ENCODE peak calls at places on chromosomes 16 and 17, in four cellular contexts. One of them, this sample, is unnamed.

GRCh38 chr16:56939801-56940200 is 7.9 kb downstream of the HERPUD1 start:
- DNase-seq in KG1: no peak
- DNase-seq in activated CD4-positive, alpha-beta memory T cell treated with anti-CD3 and anti-CD28 coated beads, Interleukin-2, amount 10 ng/mL, durations not matched to agents 7 days and 5 days: no peak
- DNase-seq in tibial nerve: no peak
- DNase-seq in this sample: no peak

GRCh38 chr16:67166883-67167168 is 2.3 kb downstream of the HSF4 start:
- DNase-seq in tibial nerve: no peak
- DNase-seq in KG1: no peak
- DNase-seq in activated CD4-positive, alpha-beta memory T cell treated with anti-CD3 and anti-CD28 coated beads, Interleukin-2, amount 10 ng/mL, durations not matched to agents 7 days and 5 days: no peak
- DNase-seq in this sample: no peak

GRCh38 chr17:74361613-74362391 is at the start of gene BTBD17:
- DNase-seq in activated CD4-positive, alpha-beta memory T cell treated with anti-CD3 and anti-CD28 coated beads, Interleukin-2, amount 10 ng/mL, durations not matched to agents 7 days and 5 days: peak
- DNase-seq in KG1: no peak
- DNase-seq in tibial nerve: peak
- DNase-seq in this sample: peak

GRCh38 chr16:28163699-28164584 is 47.8 kb downstream of the XPO6 start:
- DNase-seq in KG1: no peak
- DNase-seq in activated CD4-positive, alpha-beta memory T cell treated with anti-CD3 and anti-CD28 coated beads, Interleukin-2, amount 10 ng/mL, durations not matched to agents 7 days and 5 days: no peak
- DNase-seq in tibial nerve: no peak
- DNase-seq in this sample: no peak

GRCh38 chr17:56754523-56755208 is 79.1 kb downstream of the C17orf67 start:
- DNase-seq in activated CD4-positive, alpha-beta memory T cell treated with anti-CD3 and anti-CD28 coated beads, Interleukin-2, amount 10 ng/mL, durations not matched to agents 7 days and 5 days: no peak
- DNase-seq in KG1: no peak
- DNase-seq in tibial nerve: no peak
- DNase-seq in this sample: no peak

GRCh38 chr16:79519448-79519847 is 81.1 kb downstream of the MAF start:
- DNase-seq in activated CD4-positive, alpha-beta memory T cell treated with anti-CD3 and anti-CD28 coated beads, Interleukin-2, amount 10 ng/mL, durations not matched to agents 7 days and 5 days: no peak
- DNase-seq in tibial nerve: no peak
- DNase-seq in KG1: peak
- DNase-seq in this sample: no peak

GRCh38 chr16:86120201-86120981 is 221.4 kb downstream of the IRF8 start:
- DNase-seq in KG1: no peak
- DNase-seq in tibial nerve: no peak
- DNase-seq in activated CD4-positive, alpha-beta memory T cell treated with anti-CD3 and anti-CD28 coated beads, Interleukin-2, amount 10 ng/mL, durations not matched to agents 7 days and 5 days: no peak
- DNase-seq in this sample: no peak

GRCh38 chr17:1577186-1577585 is 14.6 kb upstream of the PITPNA start:
- DNase-seq in activated CD4-positive, alpha-beta memory T cell treated with anti-CD3 and anti-CD28 coated beads, Interleukin-2, amount 10 ng/mL, durations not matched to agents 7 days and 5 days: no peak
- DNase-seq in tibial nerve: peak
- DNase-seq in KG1: no peak
- DNase-seq in this sample: no peak

GRCh38 chr17:49414271-49414621 is 436 bp downstream of the PHB1 start:
- DNase-seq in tibial nerve: no peak
- DNase-seq in activated CD4-positive, alpha-beta memory T cell treated with anti-CD3 and anti-CD28 coated beads, Interleukin-2, amount 10 ng/mL, durations not matched to agents 7 days and 5 days: no peak
- DNase-seq in KG1: no peak
- DNase-seq in this sample: no peak

GRCh38 chr16:88886915-88887521 is 20.6 kb upstream of the PABPN1L start:
- DNase-seq in KG1: no peak
- DNase-seq in tibial nerve: peak
- DNase-seq in activated CD4-positive, alpha-beta memory T cell treated with anti-CD3 and anti-CD28 coated beads, Interleukin-2, amount 10 ng/mL, durations not matched to agents 7 days and 5 days: no peak
- DNase-seq in this sample: no peak

GRCh38 chr17:9509236-9509813 is 66.3 kb downstream of the STX8 start:
- DNase-seq in KG1: no peak
- DNase-seq in activated CD4-positive, alpha-beta memory T cell treated with anti-CD3 and anti-CD28 coated beads, Interleukin-2, amount 10 ng/mL, durations not matched to agents 7 days and 5 days: no peak
- DNase-seq in tibial nerve: no peak
- DNase-seq in this sample: no peak

GRCh38 chr17:69012895-69013805 is 47.6 kb downstream of the ABCA9 start:
- DNase-seq in tibial nerve: no peak
- DNase-seq in activated CD4-positive, alpha-beta memory T cell treated with anti-CD3 and anti-CD28 coated beads, Interleukin-2, amount 10 ng/mL, durations not matched to agents 7 days and 5 days: no peak
- DNase-seq in KG1: no peak
- DNase-seq in this sample: no peak

GRCh38 chr16:29009050-29009837 is 24.4 kb downstream of the LAT start:
- DNase-seq in tibial nerve: no peak
- DNase-seq in activated CD4-positive, alpha-beta memory T cell treated with anti-CD3 and anti-CD28 coated beads, Interleukin-2, amount 10 ng/mL, durations not matched to agents 7 days and 5 days: peak
- DNase-seq in KG1: peak
- DNase-seq in this sample: peak

GRCh38 chr17:69480197-69480596 is 65.7 kb downstream of the MAP2K6 start:
- DNase-seq in KG1: no peak
- DNase-seq in tibial nerve: peak
- DNase-seq in activated CD4-positive, alpha-beta memory T cell treated with anti-CD3 and anti-CD28 coated beads, Interleukin-2, amount 10 ng/mL, durations not matched to agents 7 days and 5 days: no peak
- DNase-seq in this sample: no peak

GRCh38 chr17:65109990-65110680 is 27.0 kb upstream of the RGS9 start:
- DNase-seq in KG1: no peak
- DNase-seq in tibial nerve: no peak
- DNase-seq in activated CD4-positive, alpha-beta memory T cell treated with anti-CD3 and anti-CD28 coated beads, Interleukin-2, amount 10 ng/mL, durations not matched to agents 7 days and 5 days: no peak
- DNase-seq in this sample: no peak

GRCh38 chr16:84537431-84538151 is 33.1 kb upstream of the MEAK7 start:
- DNase-seq in KG1: no peak
- DNase-seq in activated CD4-positive, alpha-beta memory T cell treated with anti-CD3 and anti-CD28 coated beads, Interleukin-2, amount 10 ng/mL, durations not matched to agents 7 days and 5 days: no peak
- DNase-seq in tibial nerve: no peak
- DNase-seq in this sample: no peak

GRCh38 chr16:11236855-11237254 is 19.1 kb downstream of the SOCS1 start:
- DNase-seq in activated CD4-positive, alpha-beta memory T cell treated with anti-CD3 and anti-CD28 coated beads, Interleukin-2, amount 10 ng/mL, durations not matched to agents 7 days and 5 days: no peak
- DNase-seq in tibial nerve: no peak
- DNase-seq in KG1: no peak
- DNase-seq in this sample: no peak

GRCh38 chr16:19168173-19169080 is at the start of gene SYT17:
- DNase-seq in tibial nerve: no peak
- DNase-seq in activated CD4-positive, alpha-beta memory T cell treated with anti-CD3 and anti-CD28 coated beads, Interleukin-2, amount 10 ng/mL, durations not matched to agents 7 days and 5 days: no peak
- DNase-seq in KG1: no peak
- DNase-seq in this sample: no peak

GRCh38 chr17:81365148-81365600 is 30.1 kb upstream of the BAHCC1 start:
- DNase-seq in KG1: no peak
- DNase-seq in tibial nerve: no peak
- DNase-seq in activated CD4-positive, alpha-beta memory T cell treated with anti-CD3 and anti-CD28 coated beads, Interleukin-2, amount 10 ng/mL, durations not matched to agents 7 days and 5 days: peak
- DNase-seq in this sample: peak

GRCh38 chr17:66925811-66926500 is 38.6 kb upstream of the CACNG4 start:
- DNase-seq in tibial nerve: no peak
- DNase-seq in KG1: no peak
- DNase-seq in activated CD4-positive, alpha-beta memory T cell treated with anti-CD3 and anti-CD28 coated beads, Interleukin-2, amount 10 ng/mL, durations not matched to agents 7 days and 5 days: no peak
- DNase-seq in this sample: no peak

GRCh38 chr17:78272181-78272913 is 40.9 kb downstream of the TMEM235 start:
- DNase-seq in activated CD4-positive, alpha-beta memory T cell treated with anti-CD3 and anti-CD28 coated beads, Interleukin-2, amount 10 ng/mL, durations not matched to agents 7 days and 5 days: peak
- DNase-seq in KG1: no peak
- DNase-seq in tibial nerve: no peak
- DNase-seq in this sample: no peak

GRCh38 chr16:19329932-19330331 is 44.4 kb downstream of the CLEC19A start:
- DNase-seq in KG1: no peak
- DNase-seq in activated CD4-positive, alpha-beta memory T cell treated with anti-CD3 and anti-CD28 coated beads, Interleukin-2, amount 10 ng/mL, durations not matched to agents 7 days and 5 days: no peak
- DNase-seq in tibial nerve: no peak
- DNase-seq in this sample: no peak

GRCh38 chr16:11742041-11742535 is 569 bp downstream of the TXNDC11 start:
- DNase-seq in activated CD4-positive, alpha-beta memory T cell treated with anti-CD3 and anti-CD28 coated beads, Interleukin-2, amount 10 ng/mL, durations not matched to agents 7 days and 5 days: peak
- DNase-seq in tibial nerve: peak
- DNase-seq in KG1: peak
- DNase-seq in this sample: peak

GRCh38 chr16:15051387-15051951 is 4.4 kb downstream of the NTAN1 start:
- DNase-seq in activated CD4-positive, alpha-beta memory T cell treated with anti-CD3 and anti-CD28 coated beads, Interleukin-2, amount 10 ng/mL, durations not matched to agents 7 days and 5 days: no peak
- DNase-seq in tibial nerve: no peak
- DNase-seq in KG1: no peak
- DNase-seq in this sample: no peak

GRCh38 chr17:79631640-79632431 is 21.0 kb upstream of the RBFOX3 start:
- DNase-seq in activated CD4-positive, alpha-beta memory T cell treated with anti-CD3 and anti-CD28 coated beads, Interleukin-2, amount 10 ng/mL, durations not matched to agents 7 days and 5 days: peak
- DNase-seq in KG1: no peak
- DNase-seq in tibial nerve: no peak
- DNase-seq in this sample: peak

GRCh38 chr16:68455631-68456030 is 7.3 kb upstream of the SMPD3 start:
- DNase-seq in tibial nerve: no peak
- DNase-seq in activated CD4-positive, alpha-beta memory T cell treated with anti-CD3 and anti-CD28 coated beads, Interleukin-2, amount 10 ng/mL, durations not matched to agents 7 days and 5 days: no peak
- DNase-seq in KG1: no peak
- DNase-seq in this sample: no peak

GRCh38 chr17:65453204-65453931 is 108.1 kb downstream of the AXIN2 start:
- DNase-seq in KG1: no peak
- DNase-seq in tibial nerve: no peak
- DNase-seq in activated CD4-positive, alpha-beta memory T cell treated with anti-CD3 and anti-CD28 coated beads, Interleukin-2, amount 10 ng/mL, durations not matched to agents 7 days and 5 days: no peak
- DNase-seq in this sample: no peak

GRCh38 chr17:81044764-81045589 is 10.0 kb downstream of the BAIAP2 start:
- DNase-seq in tibial nerve: peak
- DNase-seq in KG1: no peak
- DNase-seq in activated CD4-positive, alpha-beta memory T cell treated with anti-CD3 and anti-CD28 coated beads, Interleukin-2, amount 10 ng/mL, durations not matched to agents 7 days and 5 days: no peak
- DNase-seq in this sample: no peak

GRCh38 chr17:15106540-15106939 is 158.6 kb downstream of the PMP22 start:
- DNase-seq in KG1: no peak
- DNase-seq in activated CD4-positive, alpha-beta memory T cell treated with anti-CD3 and anti-CD28 coated beads, Interleukin-2, amount 10 ng/mL, durations not matched to agents 7 days and 5 days: no peak
- DNase-seq in tibial nerve: no peak
- DNase-seq in this sample: no peak

GRCh38 chr16:70161350-70161749 is 12.2 kb upstream of the CLEC18C start:
- DNase-seq in activated CD4-positive, alpha-beta memory T cell treated with anti-CD3 and anti-CD28 coated beads, Interleukin-2, amount 10 ng/mL, durations not matched to agents 7 days and 5 days: no peak
- DNase-seq in KG1: no peak
- DNase-seq in tibial nerve: no peak
- DNase-seq in this sample: no peak

GRCh38 chr16:89191033-89191900 is 9.1 kb downstream of the SLC22A31 start:
- DNase-seq in tibial nerve: no peak
- DNase-seq in KG1: no peak
- DNase-seq in activated CD4-positive, alpha-beta memory T cell treated with anti-CD3 and anti-CD28 coated beads, Interleukin-2, amount 10 ng/mL, durations not matched to agents 7 days and 5 days: no peak
- DNase-seq in this sample: no peak

GRCh38 chr16:85046957-85047866 is 19.6 kb downstream of the KIAA0513 start:
- DNase-seq in tibial nerve: no peak
- DNase-seq in KG1: no peak
- DNase-seq in activated CD4-positive, alpha-beta memory T cell treated with anti-CD3 and anti-CD28 coated beads, Interleukin-2, amount 10 ng/mL, durations not matched to agents 7 days and 5 days: no peak
- DNase-seq in this sample: no peak

GRCh38 chr16:86775401-86775985 is 197.1 kb downstream of the FOXL1 start:
- DNase-seq in KG1: no peak
- DNase-seq in tibial nerve: no peak
- DNase-seq in activated CD4-positive, alpha-beta memory T cell treated with anti-CD3 and anti-CD28 coated beads, Interleukin-2, amount 10 ng/mL, durations not matched to agents 7 days and 5 days: no peak
- DNase-seq in this sample: no peak

GRCh38 chr16:48430890-48431289 is 45.7 kb upstream of the SIAH1 start:
- DNase-seq in tibial nerve: no peak
- DNase-seq in KG1: no peak
- DNase-seq in activated CD4-positive, alpha-beta memory T cell treated with anti-CD3 and anti-CD28 coated beads, Interleukin-2, amount 10 ng/mL, durations not matched to agents 7 days and 5 days: no peak
- DNase-seq in this sample: no peak

GRCh38 chr17:65656390-65657250 is 95.2 kb upstream of the AXIN2 start:
- DNase-seq in KG1: no peak
- DNase-seq in tibial nerve: no peak
- DNase-seq in activated CD4-positive, alpha-beta memory T cell treated with anti-CD3 and anti-CD28 coated beads, Interleukin-2, amount 10 ng/mL, durations not matched to agents 7 days and 5 days: peak
- DNase-seq in this sample: no peak

GRCh38 chr17:37673386-37673785 is 30.1 kb upstream of the DDX52 start:
- DNase-seq in tibial nerve: no peak
- DNase-seq in activated CD4-positive, alpha-beta memory T cell treated with anti-CD3 and anti-CD28 coated beads, Interleukin-2, amount 10 ng/mL, durations not matched to agents 7 days and 5 days: no peak
- DNase-seq in KG1: no peak
- DNase-seq in this sample: no peak

GRCh38 chr17:47781397-47781796 is 40.2 kb downstream of the OSBPL7 start:
- DNase-seq in tibial nerve: no peak
- DNase-seq in activated CD4-positive, alpha-beta memory T cell treated with anti-CD3 and anti-CD28 coated beads, Interleukin-2, amount 10 ng/mL, durations not matched to agents 7 days and 5 days: no peak
- DNase-seq in KG1: no peak
- DNase-seq in this sample: no peak

GRCh38 chr17:39963826-39964225 is 1.0 kb downstream of the GSDMA start:
- DNase-seq in activated CD4-positive, alpha-beta memory T cell treated with anti-CD3 and anti-CD28 coated beads, Interleukin-2, amount 10 ng/mL, durations not matched to agents 7 days and 5 days: peak
- DNase-seq in tibial nerve: no peak
- DNase-seq in KG1: no peak
- DNase-seq in this sample: no peak

This sample was measured in activated CD8-positive, alpha-beta memory T cell treated with anti-CD3 and anti-CD28 coated beads, Interleukin-2, amount 10 ng/mL, durations not matched to agents 7 days and 5 days.